ENCODE peak calls at places on chromosome 20, in seven cellular contexts. R is SK-N-SH, L is K562, F is HepG2, S is H1, O is HCT116, I is GM12878. Y is an unnamed sample.

GRCh38 chr20:33656783-33657703 is 5.1 kb upstream of the C20orf144 start:
- DNase-seq in F (no peak), R (no peak), L (no peak), O (no peak), S (no peak), I (no peak), Y (no peak)

GRCh38 chr20:50192364-50193168 is 1.9 kb downstream of the CEBPB start:
- DNase-seq in F (peak; percentile 92), I (peak; percentile 25), O (peak; percentile 65), R (peak; percentile 85), L (peak; percentile 94), S (peak; percentile 67), Y (peak; percentile 87)

GRCh38 chr20:50850721-50851286 is 55.9 kb downstream of the BCAS4 start:
- DNase-seq in S (no peak), L (no peak), F (no peak), I (no peak), O (no peak), R (no peak), Y (no peak)

GRCh38 chr20:14334306-14334930 is 3.0 kb downstream of the FLRT3 start:
- DNase-seq in L (no peak), R (peak; percentile 37), S (no peak), F (peak; percentile 48), O (no peak), I (no peak), Y (no peak)

GRCh38 chr20:53176133-53176532 is 204.0 kb downstream of the TSHZ2 start:
- DNase-seq in I (no peak), L (no peak), S (no peak), F (no peak), O (no peak), R (no peak), Y (peak; percentile 35)

GRCh38 chr20:38985603-38986170 is 23.5 kb downstream of the DHX35 start:
- DNase-seq in I (peak; percentile 20), F (peak; percentile 73), L (no peak), O (no peak), S (no peak), R (no peak), Y (no peak)

GRCh38 chr20:40072907-40073306 is 616.1 kb downstream of the MAFB start:
- DNase-seq in L (no peak), F (no peak), S (no peak), O (no peak), R (no peak), I (no peak), Y (no peak)

GRCh38 chr20:47674145-47674544 is 111.1 kb downstream of the SULF2 start:
- DNase-seq in I (no peak), R (no peak), O (no peak), L (no peak), S (no peak), F (no peak), Y (no peak)

GRCh38 chr20:61125076-61125475 is 127.0 kb upstream of the CDH4 start:
- DNase-seq in L (no peak), O (no peak), R (no peak), F (no peak), I (no peak), S (no peak), Y (no peak)

GRCh38 chr20:43870484-43870883 is 44.2 kb upstream of the TOX2 start:
- DNase-seq in O (no peak), I (no peak), F (no peak), L (no peak), R (no peak), S (no peak), Y (no peak)

GRCh38 chr20:61331542-61331941 is 79.5 kb downstream of the CDH4 start:
- DNase-seq in S (no peak), O (no peak), R (peak; percentile 32), F (no peak), L (no peak), I (no peak), Y (no peak)

GRCh38 chr20:48404598-48404997 is 423.2 kb downstream of the PREX1 start:
- DNase-seq in O (peak; percentile 27), I (no peak), F (peak; percentile 45), R (no peak), S (no peak), L (no peak), Y (no peak)

GRCh38 chr20:46683939-46684750 is 5.1 kb downstream of the TP53RK start:
- DNase-seq in I (no peak), O (no peak), F (no peak), S (peak; percentile 79), R (no peak), L (peak; percentile 92), Y (peak; percentile 72)

GRCh38 chr20:31474097-31474436 is 860 bp downstream of the DEFB124 start:
- DNase-seq in I (no peak), S (no peak), F (no peak), R (no peak), O (no peak), L (no peak), Y (no peak)

GRCh38 chr20:41138527-41139226 is 1.3 kb downstream of the PLCG1 start:
- DNase-seq in I (no peak), L (no peak), R (peak; percentile 34), O (no peak), F (peak; percentile 40), S (no peak), Y (no peak)

GRCh38 chr20:9160760-9161159 is 91.9 kb downstream of the PLCB4 start:
- DNase-seq in S (no peak), R (no peak), L (no peak), I (no peak), F (no peak), O (no peak), Y (no peak)

GRCh38 chr20:60352580-60352979 is 394.4 kb downstream of the CDH26 start:
- DNase-seq in R (no peak), L (no peak), S (no peak), I (no peak), O (no peak), F (no peak), Y (no peak)

GRCh38 chr20:45911486-45912343 is at the start of gene PLTP:
- DNase-seq in L (peak; percentile 48), F (no peak), O (no peak), S (peak; percentile 86), I (no peak), R (peak; percentile 89), Y (no peak)

GRCh38 chr20:41213150-41213820 is 75.9 kb downstream of the PLCG1 start:
- DNase-seq in L (peak; percentile 24), F (no peak), O (no peak), I (no peak), R (peak; percentile 23), S (no peak), Y (no peak)

GRCh38 chr20:51447097-51447764 is 95.3 kb downstream of the NFATC2 start:
- DNase-seq in O (peak; percentile 86), F (peak; percentile 49), R (no peak), S (no peak), L (peak; percentile 11), I (no peak), Y (no peak)

GRCh38 chr20:50271674-50272412 is 81.2 kb downstream of the CEBPB start:
- DNase-seq in I (no peak), O (no peak), L (no peak), S (no peak), R (no peak), F (no peak), Y (no peak)

GRCh38 chr20:15902493-15902892 is 670.8 kb downstream of the KIF16B start:
- DNase-seq in O (no peak), R (no peak), F (no peak), I (no peak), L (peak; percentile 3), S (peak; percentile 59), Y (peak; percentile 25)

DNA sequence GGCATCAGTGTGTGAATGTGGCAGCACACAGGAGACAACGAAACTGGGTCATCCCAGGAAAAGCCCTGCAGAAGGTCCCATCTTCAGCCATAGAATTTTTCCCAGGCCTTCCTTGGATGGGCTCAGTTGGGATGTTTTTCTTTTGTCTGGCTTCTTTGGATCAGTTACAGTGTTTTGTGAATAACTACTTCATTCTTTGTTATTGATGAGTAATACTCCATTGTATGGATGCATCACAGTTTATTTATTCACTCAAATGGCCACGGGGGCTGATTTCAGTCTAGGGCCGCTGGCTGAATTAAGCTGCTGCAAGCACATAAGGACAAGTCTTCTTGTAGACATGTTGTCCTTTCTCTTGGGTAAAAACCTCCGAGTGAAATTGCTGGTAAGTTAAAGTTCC is 81.3 kb upstream of the CD93 start:
- DNase-seq in F (no peak), L (no peak), I (no peak), R (no peak), S (no peak), O (no peak), Y (no peak)
- TF ChIP-seq JUND in F (no peak), L (no peak), I (no peak), R (no peak), S (no peak), O (no peak), Y (no peak)

DNA sequence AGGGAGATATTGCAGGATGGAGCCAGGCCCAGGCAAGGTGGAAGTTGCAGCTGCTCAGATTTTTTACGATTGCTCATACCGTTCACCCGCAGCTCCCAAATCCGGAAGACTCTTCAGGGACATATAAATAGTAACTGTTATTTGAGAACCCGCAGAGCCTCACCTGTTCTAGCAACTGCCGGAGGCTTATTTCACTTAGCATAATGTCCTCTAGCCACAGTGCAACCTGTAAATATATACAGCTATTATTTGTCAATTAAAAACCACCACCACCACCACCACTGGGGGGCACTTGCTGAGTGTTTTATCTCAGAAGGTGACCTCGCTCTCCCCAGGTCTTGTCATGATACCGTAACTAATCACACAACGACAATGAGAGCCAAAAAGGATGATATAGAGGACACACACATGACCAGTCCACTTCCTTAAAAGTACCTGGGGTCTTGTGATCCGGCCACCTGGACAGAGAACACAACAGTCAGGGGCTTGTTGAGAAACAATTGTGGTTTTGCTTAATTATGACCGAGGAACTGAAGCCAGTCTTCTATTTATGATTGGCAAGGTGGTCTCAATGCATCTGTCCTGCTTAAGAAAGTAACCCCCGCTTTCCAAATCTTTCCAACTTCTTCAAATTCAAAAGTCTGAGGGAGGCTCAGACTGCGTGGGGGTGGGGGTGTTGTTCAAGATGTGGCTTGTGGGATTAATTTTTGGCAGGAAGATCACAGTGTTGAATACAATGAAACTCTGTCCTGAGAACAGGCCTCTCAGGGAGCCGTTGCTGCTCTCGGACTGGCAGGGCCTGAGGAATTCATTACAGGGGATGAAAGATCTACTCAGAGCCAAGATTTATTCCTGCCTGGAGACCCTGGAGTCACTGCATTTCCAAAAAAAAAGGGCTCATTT is 107.7 kb upstream of the PRND start:
- DNase-seq in I (peak; percentile 38), O (peak; percentile 54), S (peak; percentile 68), L (peak; percentile 60), R (no peak), F (peak; percentile 66), Y (no peak)
- TF ChIP-seq JUND in I (no peak), O (no peak), S (no peak), L (no peak), R (no peak), F (no peak), Y (no peak)

GRCh38 chr20:57211949-57212889 is 54.2 kb downstream of the BMP7 start:
- DNase-seq in L (no peak), I (no peak), R (no peak), F (peak; percentile 18), O (peak; percentile 68), S (peak; percentile 75), Y (no peak)
- TF ChIP-seq JUND in L (no peak), I (no peak), R (no peak), F (no peak), O (peak; percentile 73), S (peak; percentile 75), Y (no peak)

GRCh38 chr20:59183751-59184150 is 20.1 kb downstream of the ZNF831 start:
- DNase-seq in R (no peak), S (no peak), I (no peak), L (no peak), O (no peak), F (no peak), Y (no peak)
- TF ChIP-seq JUND in R (no peak), S (no peak), I (no peak), L (no peak), O (no peak), F (no peak), Y (no peak)